ENCODE peak calls at places on chromosomes 11 and 22, in eight cellular contexts. One of them, this sample, is unnamed.

GRCh38 chr11:2681408-2682145 is 18.2 kb downstream of the KCNQ1OT1 start:
- DNase-seq in GM20000: no peak
- DNase-seq in left ventricle myocardium inferior: no peak
- DNase-seq in epithelial cell of esophagus: no peak
- DNase-seq in bronchial epithelial cell: no peak
- DNase-seq in fibroblast of mammary gland: no peak
- DNase-seq in A673: no peak
- DNase-seq in H9: no peak
- DNase-seq in this sample: no peak

GRCh38 chr22:28951969-28952521 is 68.7 kb downstream of the ZNRF3 start:
- DNase-seq in GM20000: no peak
- DNase-seq in left ventricle myocardium inferior: no peak
- DNase-seq in epithelial cell of esophagus: no peak
- DNase-seq in bronchial epithelial cell: no peak
- DNase-seq in fibroblast of mammary gland: peak
- DNase-seq in A673: no peak
- DNase-seq in H9: no peak
- DNase-seq in this sample: no peak

GRCh38 chr11:114820621-114821020 is 142.3 kb downstream of the NXPE2 start:
- DNase-seq in GM20000: no peak
- DNase-seq in left ventricle myocardium inferior: no peak
- DNase-seq in epithelial cell of esophagus: no peak
- DNase-seq in bronchial epithelial cell: no peak
- DNase-seq in fibroblast of mammary gland: no peak
- DNase-seq in A673: no peak
- DNase-seq in H9: no peak
- DNase-seq in this sample: no peak

GRCh38 chr22:27438271-27438980 is 363.1 kb downstream of the MN1 start:
- DNase-seq in GM20000: no peak
- DNase-seq in left ventricle myocardium inferior: no peak
- DNase-seq in epithelial cell of esophagus: peak
- DNase-seq in bronchial epithelial cell: no peak
- DNase-seq in fibroblast of mammary gland: no peak
- DNase-seq in A673: peak
- DNase-seq in H9: no peak
- DNase-seq in this sample: no peak

GRCh38 chr11:112289588-112290461 is 29.2 kb upstream of the PLET1 start:
- DNase-seq in GM20000: peak
- DNase-seq in left ventricle myocardium inferior: peak
- DNase-seq in epithelial cell of esophagus: peak
- DNase-seq in bronchial epithelial cell: peak
- DNase-seq in fibroblast of mammary gland: peak
- DNase-seq in A673: peak
- DNase-seq in H9: peak
- DNase-seq in this sample: no peak

GRCh38 chr22:20509344-20510047 is 2.1 kb downstream of the MED15 start:
- DNase-seq in GM20000: peak
- DNase-seq in left ventricle myocardium inferior: peak
- DNase-seq in epithelial cell of esophagus: peak
- DNase-seq in bronchial epithelial cell: peak
- DNase-seq in fibroblast of mammary gland: peak
- DNase-seq in A673: peak
- DNase-seq in H9: no peak
- DNase-seq in this sample: peak

GRCh38 chr11:60932605-60933346 is 8.5 kb downstream of the TMEM132A start:
- DNase-seq in GM20000: no peak
- DNase-seq in left ventricle myocardium inferior: no peak
- DNase-seq in epithelial cell of esophagus: no peak
- DNase-seq in bronchial epithelial cell: no peak
- DNase-seq in fibroblast of mammary gland: no peak
- DNase-seq in A673: no peak
- DNase-seq in H9: no peak
- DNase-seq in this sample: peak

GRCh38 chr11:6327806-6328205 is 7.5 kb upstream of the CAVIN3 start:
- DNase-seq in GM20000: no peak
- DNase-seq in left ventricle myocardium inferior: no peak
- DNase-seq in epithelial cell of esophagus: no peak
- DNase-seq in bronchial epithelial cell: no peak
- DNase-seq in fibroblast of mammary gland: no peak
- DNase-seq in A673: no peak
- DNase-seq in H9: no peak
- DNase-seq in this sample: no peak

GRCh38 chr11:46330154-46330886 is 16.9 kb upstream of the DGKZ start:
- DNase-seq in GM20000: no peak
- DNase-seq in left ventricle myocardium inferior: no peak
- DNase-seq in epithelial cell of esophagus: no peak
- DNase-seq in bronchial epithelial cell: no peak
- DNase-seq in fibroblast of mammary gland: no peak
- DNase-seq in A673: peak
- DNase-seq in H9: no peak
- DNase-seq in this sample: no peak

GRCh38 chr22:27461470-27461869 is 340.1 kb downstream of the MN1 start:
- DNase-seq in GM20000: no peak
- DNase-seq in left ventricle myocardium inferior: no peak
- DNase-seq in epithelial cell of esophagus: peak
- DNase-seq in bronchial epithelial cell: peak
- DNase-seq in fibroblast of mammary gland: peak
- DNase-seq in A673: no peak
- DNase-seq in H9: peak
- DNase-seq in this sample: peak

GRCh38 chr11:134449713-134450112 is 37.7 kb upstream of the B3GAT1 start:
- DNase-seq in GM20000: no peak
- DNase-seq in left ventricle myocardium inferior: no peak
- DNase-seq in epithelial cell of esophagus: no peak
- DNase-seq in bronchial epithelial cell: no peak
- DNase-seq in fibroblast of mammary gland: no peak
- DNase-seq in A673: no peak
- DNase-seq in H9: peak
- DNase-seq in this sample: no peak

GRCh38 chr11:33329705-33330329 is 72.6 kb downstream of the HIPK3 start:
- DNase-seq in GM20000: peak
- DNase-seq in left ventricle myocardium inferior: no peak
- DNase-seq in epithelial cell of esophagus: peak
- DNase-seq in bronchial epithelial cell: peak
- DNase-seq in fibroblast of mammary gland: peak
- DNase-seq in A673: peak
- DNase-seq in H9: no peak
- DNase-seq in this sample: peak

GRCh38 chr11:117907276-117908110 is 21.7 kb downstream of the TMPRSS13 start:
- DNase-seq in GM20000: peak
- DNase-seq in left ventricle myocardium inferior: peak
- DNase-seq in epithelial cell of esophagus: peak
- DNase-seq in bronchial epithelial cell: peak
- DNase-seq in fibroblast of mammary gland: peak
- DNase-seq in A673: peak
- DNase-seq in H9: peak
- DNase-seq in this sample: peak

GRCh38 chr11:132941024-132941646 is 591.2 kb downstream of the OPCML start:
- DNase-seq in GM20000: peak
- DNase-seq in left ventricle myocardium inferior: no peak
- DNase-seq in epithelial cell of esophagus: peak
- DNase-seq in bronchial epithelial cell: peak
- DNase-seq in fibroblast of mammary gland: peak
- DNase-seq in A673: peak
- DNase-seq in H9: no peak
- DNase-seq in this sample: peak

GRCh38 chr11:114880458-114880857 is 202.1 kb downstream of the NXPE2 start:
- DNase-seq in GM20000: no peak
- DNase-seq in left ventricle myocardium inferior: no peak
- DNase-seq in epithelial cell of esophagus: no peak
- DNase-seq in bronchial epithelial cell: no peak
- DNase-seq in fibroblast of mammary gland: no peak
- DNase-seq in A673: no peak
- DNase-seq in H9: no peak
- DNase-seq in this sample: no peak

GRCh38 chr22:46242023-46242422 is 8.1 kb downstream of the CDPF1 start:
- DNase-seq in GM20000: no peak
- DNase-seq in left ventricle myocardium inferior: no peak
- DNase-seq in epithelial cell of esophagus: no peak
- DNase-seq in bronchial epithelial cell: no peak
- DNase-seq in fibroblast of mammary gland: no peak
- DNase-seq in A673: no peak
- DNase-seq in H9: no peak
- DNase-seq in this sample: no peak
- TF ChIP-seq CTCF in GM20000: no peak
- TF ChIP-seq CTCF in left ventricle myocardium inferior: no peak
- TF ChIP-seq CTCF in epithelial cell of esophagus: no peak
- TF ChIP-seq CTCF in bronchial epithelial cell: no peak
- TF ChIP-seq CTCF in fibroblast of mammary gland: no peak
- TF ChIP-seq CTCF in A673: no peak
- TF ChIP-seq CTCF in H9: no peak
- TF ChIP-seq CTCF in this sample: no peak

DNA sequence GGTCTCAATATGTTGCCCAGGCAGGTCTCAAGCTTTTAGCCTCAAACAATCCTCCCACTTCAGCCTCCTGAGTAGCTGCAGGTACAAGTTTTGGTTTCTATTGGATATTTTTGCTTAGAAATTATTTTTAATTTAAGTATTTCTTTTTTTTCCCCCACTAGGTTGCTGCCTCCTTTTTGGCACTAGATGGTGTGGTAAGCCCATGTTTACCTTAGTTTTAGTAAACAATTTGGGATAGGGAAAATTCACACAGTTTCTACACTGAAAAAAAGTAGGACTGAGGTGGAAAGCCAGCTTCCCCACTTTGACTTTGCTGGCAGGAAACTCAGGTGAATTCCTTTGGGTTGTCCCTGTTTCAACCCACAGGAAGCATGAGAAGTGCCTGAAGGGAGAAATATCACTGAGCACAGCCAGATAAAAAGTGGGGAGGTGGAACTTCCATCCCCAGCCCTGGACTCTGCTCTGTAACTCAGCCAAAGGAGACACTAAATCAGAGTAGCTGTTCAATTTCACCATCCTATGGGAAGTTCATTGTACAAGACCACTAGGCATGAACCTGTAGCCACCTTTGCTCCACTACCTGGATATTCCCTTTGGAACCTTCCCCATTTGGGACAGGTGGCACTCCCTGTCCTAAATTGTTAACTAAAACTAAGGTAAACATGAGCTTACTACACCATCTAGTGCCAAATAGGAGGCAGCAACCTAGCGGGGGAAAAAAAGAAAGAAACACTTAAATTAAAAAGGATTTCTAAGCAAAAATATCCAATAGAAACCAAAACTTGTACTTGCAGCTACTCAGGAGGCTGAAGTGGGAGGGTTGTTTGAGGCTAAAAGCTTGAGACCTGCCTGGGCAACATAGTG is 154.4 kb upstream of the FAT3 start:
- DNase-seq in GM20000: no peak
- DNase-seq in left ventricle myocardium inferior: no peak
- DNase-seq in epithelial cell of esophagus: peak
- DNase-seq in bronchial epithelial cell: no peak
- DNase-seq in fibroblast of mammary gland: no peak
- DNase-seq in A673: no peak
- DNase-seq in H9: no peak
- DNase-seq in this sample: no peak
- TF ChIP-seq CTCF in GM20000: no peak
- TF ChIP-seq CTCF in left ventricle myocardium inferior: no peak
- TF ChIP-seq CTCF in epithelial cell of esophagus: peak
- TF ChIP-seq CTCF in bronchial epithelial cell: peak
- TF ChIP-seq CTCF in fibroblast of mammary gland: no peak
- TF ChIP-seq CTCF in A673: peak
- TF ChIP-seq CTCF in H9: peak
- TF ChIP-seq CTCF in this sample: peak

GRCh38 chr11:22130462-22131053 is 62.3 kb upstream of the ANO5 start:
- DNase-seq in GM20000: peak
- DNase-seq in left ventricle myocardium inferior: no peak
- DNase-seq in epithelial cell of esophagus: peak
- DNase-seq in bronchial epithelial cell: peak
- DNase-seq in fibroblast of mammary gland: no peak
- DNase-seq in A673: peak
- DNase-seq in H9: no peak
- DNase-seq in this sample: no peak
- TF ChIP-seq CTCF in GM20000: no peak
- TF ChIP-seq CTCF in left ventricle myocardium inferior: peak
- TF ChIP-seq CTCF in epithelial cell of esophagus: peak
- TF ChIP-seq CTCF in bronchial epithelial cell: peak
- TF ChIP-seq CTCF in fibroblast of mammary gland: peak
- TF ChIP-seq CTCF in A673: peak
- TF ChIP-seq CTCF in H9: peak
- TF ChIP-seq CTCF in this sample: peak

GRCh38 chr11:85095239-85095638 is 531.9 kb downstream of the DLG2 start:
- DNase-seq in GM20000: no peak
- DNase-seq in left ventricle myocardium inferior: no peak
- DNase-seq in epithelial cell of esophagus: no peak
- DNase-seq in bronchial epithelial cell: no peak
- DNase-seq in fibroblast of mammary gland: no peak
- DNase-seq in A673: no peak
- DNase-seq in H9: no peak
- DNase-seq in this sample: no peak
- TF ChIP-seq CTCF in GM20000: no peak
- TF ChIP-seq CTCF in left ventricle myocardium inferior: no peak
- TF ChIP-seq CTCF in epithelial cell of esophagus: no peak
- TF ChIP-seq CTCF in bronchial epithelial cell: no peak
- TF ChIP-seq CTCF in fibroblast of mammary gland: no peak
- TF ChIP-seq CTCF in A673: no peak
- TF ChIP-seq CTCF in H9: no peak
- TF ChIP-seq CTCF in this sample: no peak

DNA sequence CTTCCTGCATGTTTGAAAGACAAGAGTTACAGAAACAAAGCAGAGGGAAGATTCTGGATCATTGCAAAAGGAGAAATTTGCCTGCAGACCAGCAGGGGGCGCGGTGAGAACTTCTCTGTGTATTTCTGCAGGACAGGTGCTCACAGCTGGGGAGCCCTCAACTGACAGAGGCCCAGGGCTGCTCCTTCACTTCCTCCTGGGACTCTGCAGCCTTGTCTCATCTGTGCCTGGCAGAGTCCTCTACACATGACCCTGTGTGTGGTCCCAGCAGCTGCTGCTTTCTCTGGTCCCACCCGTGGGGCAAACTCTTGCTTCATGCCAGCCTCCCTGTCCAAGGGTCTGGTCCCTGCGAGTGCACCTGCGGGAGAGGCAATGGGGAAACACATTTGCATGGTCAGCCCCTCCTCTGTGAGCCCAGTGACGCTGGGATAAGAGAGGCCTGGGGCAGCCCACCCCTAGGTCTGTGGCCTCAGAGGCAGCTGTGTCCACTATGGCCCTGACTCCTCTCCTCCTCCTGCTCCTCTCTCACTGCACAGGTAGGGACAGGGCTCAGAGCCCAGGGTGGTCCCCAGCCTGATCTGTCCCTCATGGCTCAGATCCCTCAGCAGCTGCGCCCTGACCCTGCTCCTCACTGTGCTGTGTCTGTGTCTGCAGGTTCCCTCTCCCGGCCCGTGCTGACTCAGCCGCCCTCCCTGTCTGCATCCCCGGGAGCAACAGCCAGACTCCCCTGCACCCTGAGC is 43.2 kb upstream of the VPREB1 start:
- DNase-seq in GM20000: peak
- DNase-seq in left ventricle myocardium inferior: peak
- DNase-seq in epithelial cell of esophagus: peak
- DNase-seq in bronchial epithelial cell: no peak
- DNase-seq in fibroblast of mammary gland: peak
- DNase-seq in A673: peak
- DNase-seq in H9: peak
- DNase-seq in this sample: peak
- TF ChIP-seq CTCF in GM20000: peak
- TF ChIP-seq CTCF in left ventricle myocardium inferior: peak
- TF ChIP-seq CTCF in epithelial cell of esophagus: peak
- TF ChIP-seq CTCF in bronchial epithelial cell: peak
- TF ChIP-seq CTCF in fibroblast of mammary gland: peak
- TF ChIP-seq CTCF in A673: peak
- TF ChIP-seq CTCF in H9: peak
- TF ChIP-seq CTCF in this sample: peak

GRCh38 chr22:32853662-32854061 is 52.2 kb downstream of the TIMP3 start:
- DNase-seq in GM20000: no peak
- DNase-seq in left ventricle myocardium inferior: no peak
- DNase-seq in epithelial cell of esophagus: no peak
- DNase-seq in bronchial epithelial cell: no peak
- DNase-seq in fibroblast of mammary gland: no peak
- DNase-seq in A673: no peak
- DNase-seq in H9: no peak
- DNase-seq in this sample: no peak
- TF ChIP-seq CTCF in GM20000: no peak
- TF ChIP-seq CTCF in left ventricle myocardium inferior: no peak
- TF ChIP-seq CTCF in epithelial cell of esophagus: no peak
- TF ChIP-seq CTCF in bronchial epithelial cell: no peak
- TF ChIP-seq CTCF in fibroblast of mammary gland: no peak
- TF ChIP-seq CTCF in A673: no peak
- TF ChIP-seq CTCF in H9: no peak
- TF ChIP-seq CTCF in this sample: no peak

This sample was measured in foreskin keratinocyte.